ENCODE peak calls at places on chromosome 12, in six cellular contexts. One of them, this sample, is unnamed.
A peak's percentile ranks its signal among the peaks of the same experiment; 100 is the strongest.

GRCh38 chr12:70885952-70886351 is 34.6 kb downstream of the PTPRR start:
- DNase-seq in mammary epithelial cell: no peak
- DNase-seq in MM.1S: no peak
- DNase-seq in PC-9: no peak
- DNase-seq in neural progenitor cell: no peak
- DNase-seq in HepG2: no peak
- DNase-seq in this sample: no peak

GRCh38 chr12:15532364-15532977 is 210.2 kb downstream of the PTPRO start:
- DNase-seq in mammary epithelial cell: peak; percentile 70
- DNase-seq in MM.1S: peak; percentile 64
- DNase-seq in PC-9: peak; percentile 52
- DNase-seq in neural progenitor cell: peak; percentile 72
- DNase-seq in HepG2: peak; percentile 55
- DNase-seq in this sample: peak; percentile 76

GRCh38 chr12:113208041-113208934 is 13.0 kb upstream of the TPCN1 start:
- DNase-seq in mammary epithelial cell: no peak
- DNase-seq in MM.1S: peak; percentile 87
- DNase-seq in PC-9: no peak
- DNase-seq in neural progenitor cell: no peak
- DNase-seq in HepG2: no peak
- DNase-seq in this sample: peak; percentile 30

GRCh38 chr12:3043406-3043805 is 33.8 kb upstream of the TSPAN9 start:
- DNase-seq in mammary epithelial cell: no peak
- DNase-seq in MM.1S: no peak
- DNase-seq in PC-9: no peak
- DNase-seq in neural progenitor cell: no peak
- DNase-seq in HepG2: no peak
- DNase-seq in this sample: no peak

GRCh38 chr12:104276192-104277131 is 27.1 kb upstream of the EID3 start:
- DNase-seq in mammary epithelial cell: no peak
- DNase-seq in MM.1S: peak; percentile 36
- DNase-seq in PC-9: no peak
- DNase-seq in neural progenitor cell: no peak
- DNase-seq in HepG2: no peak
- DNase-seq in this sample: no peak

GRCh38 chr12:56462565-56462964 is 5.8 kb upstream of the SPRYD4 start:
- DNase-seq in mammary epithelial cell: no peak
- DNase-seq in MM.1S: no peak
- DNase-seq in PC-9: no peak
- DNase-seq in neural progenitor cell: peak; percentile 88
- DNase-seq in HepG2: no peak
- DNase-seq in this sample: peak; percentile 61

GRCh38 chr12:121590476-121591143 is 9.8 kb upstream of the KDM2B start:
- DNase-seq in mammary epithelial cell: peak; percentile 35
- DNase-seq in MM.1S: peak; percentile 78
- DNase-seq in PC-9: no peak
- DNase-seq in neural progenitor cell: peak; percentile 74
- DNase-seq in HepG2: peak; percentile 58
- DNase-seq in this sample: peak; percentile 37

GRCh38 chr12:109840349-109841073 is 7.3 kb upstream of the TRPV4 start:
- DNase-seq in mammary epithelial cell: peak; percentile 90
- DNase-seq in MM.1S: no peak
- DNase-seq in PC-9: peak; percentile 92
- DNase-seq in neural progenitor cell: peak; percentile 48
- DNase-seq in HepG2: peak; percentile 59
- DNase-seq in this sample: peak; percentile 66

GRCh38 chr12:630656-631632 is 32.3 kb downstream of the NINJ2 start:
- DNase-seq in mammary epithelial cell: no peak
- DNase-seq in MM.1S: peak; percentile 93
- DNase-seq in PC-9: peak; percentile 64
- DNase-seq in neural progenitor cell: peak; percentile 22
- DNase-seq in HepG2: no peak
- DNase-seq in this sample: peak; percentile 67

GRCh38 chr12:11773889-11774677 is 124.6 kb downstream of the ETV6 start:
- DNase-seq in mammary epithelial cell: no peak
- DNase-seq in MM.1S: no peak
- DNase-seq in PC-9: no peak
- DNase-seq in neural progenitor cell: no peak
- DNase-seq in HepG2: no peak
- DNase-seq in this sample: no peak

GRCh38 chr12:40947812-40948211 is 240.3 kb upstream of the PDZRN4 start:
- DNase-seq in mammary epithelial cell: peak; percentile 51
- DNase-seq in MM.1S: no peak
- DNase-seq in PC-9: no peak
- DNase-seq in neural progenitor cell: no peak
- DNase-seq in HepG2: no peak
- DNase-seq in this sample: no peak

GRCh38 chr12:102010265-102010994 is 51.4 kb downstream of the WASHC3 start:
- DNase-seq in mammary epithelial cell: no peak
- DNase-seq in MM.1S: no peak
- DNase-seq in PC-9: no peak
- DNase-seq in neural progenitor cell: no peak
- DNase-seq in HepG2: no peak
- DNase-seq in this sample: no peak

GRCh38 chr12:109540526-109541411 is 32.5 kb downstream of the MMAB start:
- DNase-seq in mammary epithelial cell: no peak
- DNase-seq in MM.1S: no peak
- DNase-seq in PC-9: no peak
- DNase-seq in neural progenitor cell: no peak
- DNase-seq in HepG2: peak; percentile 34
- DNase-seq in this sample: no peak

GRCh38 chr12:75048763-75049162 is 160.9 kb downstream of the KCNC2 start:
- DNase-seq in mammary epithelial cell: no peak
- DNase-seq in MM.1S: no peak
- DNase-seq in PC-9: no peak
- DNase-seq in neural progenitor cell: no peak
- DNase-seq in HepG2: no peak
- DNase-seq in this sample: no peak

GRCh38 chr12:52390739-52391617 is 5.5 kb upstream of the KRT84 start:
- DNase-seq in mammary epithelial cell: no peak
- DNase-seq in MM.1S: peak; percentile 15
- DNase-seq in PC-9: peak; percentile 31
- DNase-seq in neural progenitor cell: peak; percentile 51
- DNase-seq in HepG2: peak; percentile 10
- DNase-seq in this sample: peak; percentile 73

GRCh38 chr12:67981236-67982164 is 7.7 kb upstream of the IFNG-AS1 start:
- DNase-seq in mammary epithelial cell: peak; percentile 87
- DNase-seq in MM.1S: no peak
- DNase-seq in PC-9: peak; percentile 35
- DNase-seq in neural progenitor cell: no peak
- DNase-seq in HepG2: no peak
- DNase-seq in this sample: no peak

GRCh38 chr12:82176761-82177490 is 181.3 kb downstream of the CCDC59 start:
- DNase-seq in mammary epithelial cell: no peak
- DNase-seq in MM.1S: no peak
- DNase-seq in PC-9: no peak
- DNase-seq in neural progenitor cell: no peak
- DNase-seq in HepG2: no peak
- DNase-seq in this sample: peak; percentile 5

GRCh38 chr12:1473418-1473817 is 121.0 kb downstream of the FBXL14 start:
- DNase-seq in mammary epithelial cell: peak; percentile 69
- DNase-seq in MM.1S: no peak
- DNase-seq in PC-9: no peak
- DNase-seq in neural progenitor cell: no peak
- DNase-seq in HepG2: no peak
- DNase-seq in this sample: no peak

GRCh38 chr12:60421741-60422140 is 825.9 kb downstream of the SLC16A7 start:
- DNase-seq in mammary epithelial cell: no peak
- DNase-seq in MM.1S: no peak
- DNase-seq in PC-9: no peak
- DNase-seq in neural progenitor cell: no peak
- DNase-seq in HepG2: no peak
- DNase-seq in this sample: no peak

GRCh38 chr12:120224304-120225199 is 23.6 kb upstream of the RPLP0 start:
- DNase-seq in mammary epithelial cell: peak; percentile 45
- DNase-seq in MM.1S: peak; percentile 38
- DNase-seq in PC-9: peak; percentile 63
- DNase-seq in neural progenitor cell: no peak
- DNase-seq in HepG2: no peak
- DNase-seq in this sample: no peak

GRCh38 chr12:32272465-32272864 is 126.9 kb upstream of the FGD4 start:
- DNase-seq in mammary epithelial cell: no peak
- DNase-seq in MM.1S: peak; percentile 71
- DNase-seq in PC-9: no peak
- DNase-seq in neural progenitor cell: no peak
- DNase-seq in HepG2: no peak
- DNase-seq in this sample: no peak

GRCh38 chr12:9669534-9669933 is at the start of gene CLEC2D:
- DNase-seq in mammary epithelial cell: no peak
- DNase-seq in MM.1S: no peak
- DNase-seq in PC-9: no peak
- DNase-seq in neural progenitor cell: no peak
- DNase-seq in HepG2: no peak
- DNase-seq in this sample: no peak

GRCh38 chr12:108175310-108175709 is 46.2 kb downstream of the WSCD2 start:
- DNase-seq in mammary epithelial cell: no peak
- DNase-seq in MM.1S: no peak
- DNase-seq in PC-9: no peak
- DNase-seq in neural progenitor cell: peak; percentile 61
- DNase-seq in HepG2: no peak
- DNase-seq in this sample: peak; percentile 58

GRCh38 chr12:124779161-124780141 is 84.2 kb downstream of the SCARB1 start:
- DNase-seq in mammary epithelial cell: no peak
- DNase-seq in MM.1S: no peak
- DNase-seq in PC-9: no peak
- DNase-seq in neural progenitor cell: no peak
- DNase-seq in HepG2: no peak
- DNase-seq in this sample: no peak

GRCh38 chr12:12881495-12881894 is 9.9 kb upstream of the GPRC5A start:
- DNase-seq in mammary epithelial cell: peak; percentile 86
- DNase-seq in MM.1S: no peak
- DNase-seq in PC-9: peak; percentile 74
- DNase-seq in neural progenitor cell: no peak
- DNase-seq in HepG2: peak; percentile 39
- DNase-seq in this sample: no peak
- H3K27ac ChIP-seq in mammary epithelial cell: peak overlapping the region; percentile 90
- H3K27ac ChIP-seq in MM.1S: no peak overlapping the region
- H3K27ac ChIP-seq in PC-9: peak overlapping the region; percentile 96
- H3K27ac ChIP-seq in neural progenitor cell: no peak overlapping the region
- H3K27ac ChIP-seq in HepG2: no peak overlapping the region
- H3K27ac ChIP-seq in this sample: no peak overlapping the region

DNA sequence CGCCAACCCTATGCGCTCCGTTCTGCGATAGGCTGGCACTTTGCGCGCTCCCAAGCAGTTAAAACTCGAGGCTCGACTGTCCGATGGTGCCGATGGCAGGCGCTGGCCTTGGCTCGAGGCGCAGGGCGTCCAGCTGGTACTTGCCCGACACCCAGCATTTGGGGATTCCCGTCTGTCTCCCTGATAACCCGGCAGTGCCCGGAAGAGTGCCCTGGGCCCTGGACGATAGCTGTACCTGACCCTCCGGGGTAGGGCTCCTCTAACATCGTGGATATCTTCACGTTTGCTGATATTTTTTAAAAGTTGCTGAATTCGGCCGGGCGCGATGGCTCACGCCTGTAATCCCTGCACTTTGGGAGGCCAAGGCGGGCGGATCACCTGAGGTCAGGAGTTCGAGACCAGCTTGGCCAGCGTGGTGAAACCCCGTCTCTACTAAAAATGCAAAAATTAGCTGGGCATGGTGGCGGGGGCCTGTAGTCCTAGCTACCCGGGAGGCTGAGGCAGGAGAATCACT is 908 bp upstream of the WIF1 start:
- DNase-seq in mammary epithelial cell: no peak
- DNase-seq in MM.1S: no peak
- DNase-seq in PC-9: no peak
- DNase-seq in neural progenitor cell: peak; percentile 7
- DNase-seq in HepG2: no peak
- DNase-seq in this sample: no peak
- H3K4me3 ChIP-seq in mammary epithelial cell: no peak overlapping the region
- H3K4me3 ChIP-seq in MM.1S: no peak overlapping the region
- H3K4me3 ChIP-seq in PC-9: no peak overlapping the region
- H3K4me3 ChIP-seq in neural progenitor cell: peak overlapping the region; percentile 53
- H3K4me3 ChIP-seq in HepG2: no peak overlapping the region
- H3K4me3 ChIP-seq in this sample: peak overlapping the region; percentile 58

DNA sequence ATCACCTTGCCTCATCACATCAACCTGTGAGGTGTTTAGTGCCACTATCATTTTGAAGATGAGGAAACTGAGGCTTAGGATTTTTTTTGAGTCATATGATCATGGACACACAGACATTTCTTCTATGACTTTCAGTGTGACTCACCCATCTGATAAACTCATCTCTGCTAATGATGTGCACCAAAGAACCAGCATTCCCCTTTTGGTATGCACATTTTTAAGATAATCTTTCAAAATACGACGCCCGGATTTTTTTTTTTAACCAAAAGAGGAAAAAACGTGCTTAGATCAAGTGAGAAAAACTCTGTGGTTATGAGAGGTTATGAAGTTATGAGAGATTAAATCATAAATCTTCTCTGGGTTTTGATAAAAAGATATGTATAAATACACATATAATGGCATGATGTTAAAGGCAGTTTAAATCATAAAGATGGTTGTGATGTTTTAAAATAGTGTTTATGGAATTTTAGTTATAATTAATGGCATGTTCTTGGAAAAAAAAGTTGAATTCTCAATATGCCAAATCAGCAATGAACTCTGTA is 948.1 kb downstream of the TMTC2 start:
- DNase-seq in mammary epithelial cell: no peak
- DNase-seq in MM.1S: no peak
- DNase-seq in PC-9: no peak
- DNase-seq in neural progenitor cell: no peak
- DNase-seq in HepG2: no peak
- DNase-seq in this sample: no peak
- TF ChIP-seq EZH2 in mammary epithelial cell: no peak
- TF ChIP-seq EZH2 in MM.1S: no peak
- TF ChIP-seq EZH2 in PC-9: no peak
- TF ChIP-seq EZH2 in neural progenitor cell: no peak
- TF ChIP-seq EZH2 in HepG2: no peak
- TF ChIP-seq EZH2 in this sample: no peak

GRCh38 chr12:106684497-106684896 is 90.0 kb upstream of the RIC8B start:
- DNase-seq in mammary epithelial cell: no peak
- DNase-seq in MM.1S: no peak
- DNase-seq in PC-9: no peak
- DNase-seq in neural progenitor cell: no peak
- DNase-seq in HepG2: no peak
- DNase-seq in this sample: no peak

GRCh38 chr12:106682594-106683234 is 91.8 kb upstream of the RIC8B start:
- DNase-seq in mammary epithelial cell: peak; percentile 10
- DNase-seq in MM.1S: peak; percentile 48
- DNase-seq in PC-9: no peak
- DNase-seq in neural progenitor cell: no peak
- DNase-seq in HepG2: peak; percentile 8
- DNase-seq in this sample: peak; percentile 8

GRCh38 chr12:106680280-106680679 is 94.2 kb upstream of the RIC8B start:
- DNase-seq in mammary epithelial cell: no peak
- DNase-seq in MM.1S: no peak
- DNase-seq in PC-9: no peak
- DNase-seq in neural progenitor cell: no peak
- DNase-seq in HepG2: no peak
- DNase-seq in this sample: no peak

GRCh38 chr12:106679576-106679975 is 94.9 kb upstream of the RIC8B start:
- DNase-seq in mammary epithelial cell: no peak
- DNase-seq in MM.1S: no peak
- DNase-seq in PC-9: no peak
- DNase-seq in neural progenitor cell: no peak
- DNase-seq in HepG2: no peak
- DNase-seq in this sample: no peak

DNA sequence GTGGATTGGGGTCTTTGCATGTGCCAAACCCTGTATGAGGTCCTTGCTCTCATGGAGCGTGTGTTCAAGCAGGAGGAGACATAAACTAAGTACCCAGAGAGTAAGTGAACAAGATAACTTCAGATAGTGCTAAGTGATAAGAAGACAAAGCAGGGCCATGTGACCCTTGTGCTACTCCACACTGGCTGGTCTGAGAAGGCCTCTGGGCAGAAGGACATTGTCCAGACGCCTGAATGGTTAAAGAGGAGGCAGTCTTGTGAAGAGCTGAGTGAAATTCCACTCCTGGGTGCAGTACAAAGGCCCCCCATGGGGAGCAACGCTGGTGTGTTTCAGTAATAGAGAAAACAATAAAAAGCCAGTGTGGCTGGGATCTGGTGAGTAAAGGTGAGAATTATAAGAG is 93.3 kb upstream of the RIC8B start:
- DNase-seq in mammary epithelial cell: no peak
- DNase-seq in MM.1S: no peak
- DNase-seq in PC-9: no peak
- DNase-seq in neural progenitor cell: peak; percentile 16
- DNase-seq in HepG2: no peak
- DNase-seq in this sample: no peak
- H3K27ac ChIP-seq in mammary epithelial cell: no peak overlapping the region
- H3K27ac ChIP-seq in MM.1S: no peak overlapping the region
- H3K27ac ChIP-seq in PC-9: no peak overlapping the region
- H3K27ac ChIP-seq in neural progenitor cell: no peak overlapping the region
- H3K27ac ChIP-seq in HepG2: no peak overlapping the region
- H3K27ac ChIP-seq in this sample: no peak overlapping the region

This sample was measured in GM23338.